ENCODE peak calls at places on chromosomes 5 and 9, in eight cellular contexts. C is right lobe of liver, M is PC-3, S is testis, F is lung, W is heart left ventricle, H is body of pancreas, T is uterus. Z is an unnamed sample. For H3K9me3, the result is how much of the 10 kb centered on the place peaks cover.

GRCh38 chr5:10729320-10730133 is 31.5 kb downstream of the DAP start:
- DNase-seq in F (no peak), H (no peak), M (no peak), C (no peak), W (no peak), S (no peak), T (no peak), Z (no peak)

GRCh38 chr5:31427013-31427783 is 104.7 kb downstream of the DROSHA start:
- DNase-seq in S (peak), F (no peak), W (no peak), T (no peak), M (no peak), C (no peak), H (no peak), Z (no peak)

GRCh38 chr5:2119578-2119977 is 236.9 kb upstream of the IRX4 start:
- DNase-seq in W (no peak), T (no peak), F (no peak), M (no peak), H (no peak), S (no peak), C (no peak), Z (no peak)

GRCh38 chr5:172765766-172766286 is 5.2 kb downstream of the DUSP1 start:
- DNase-seq in C (no peak), F (no peak), M (no peak), S (no peak), W (no peak), T (no peak), H (peak), Z (peak)

GRCh38 chr5:150608991-150609390 is 31.5 kb upstream of the SYNPO start:
- DNase-seq in W (no peak), S (no peak), F (no peak), H (no peak), M (no peak), C (no peak), T (no peak), Z (no peak)

GRCh38 chr5:149731332-149731616 is 1.2 kb downstream of the PPARGC1B start:
- DNase-seq in S (no peak), M (no peak), F (no peak), H (no peak), W (no peak), T (no peak), C (no peak), Z (no peak)

GRCh38 chr5:94241288-94241651 is 377.1 kb downstream of the KIAA0825 start:
- DNase-seq in C (no peak), T (no peak), H (no peak), M (peak), F (no peak), S (no peak), W (no peak), Z (no peak)

GRCh38 chr5:15933481-15934207 is 245.9 kb downstream of the MARCHF11 start:
- DNase-seq in W (no peak), F (no peak), M (no peak), S (peak), H (no peak), T (no peak), C (no peak), Z (no peak)

GRCh38 chr5:61931236-61931635 is 374.8 kb upstream of the KIF2A start:
- DNase-seq in F (no peak), S (no peak), M (no peak), H (no peak), C (no peak), T (no peak), W (no peak), Z (no peak)

GRCh38 chr9:38620483-38621433 is at the start of gene ANKRD18A:
- DNase-seq in H (peak), W (peak), F (peak), S (peak), T (peak), M (peak), C (peak), Z (peak)

GRCh38 chr5:126970517-126971017 is 59.8 kb downstream of the MARCHF3 start:
- DNase-seq in C (no peak), F (no peak), H (no peak), W (peak), T (no peak), M (peak), S (no peak), Z (peak)

DNA sequence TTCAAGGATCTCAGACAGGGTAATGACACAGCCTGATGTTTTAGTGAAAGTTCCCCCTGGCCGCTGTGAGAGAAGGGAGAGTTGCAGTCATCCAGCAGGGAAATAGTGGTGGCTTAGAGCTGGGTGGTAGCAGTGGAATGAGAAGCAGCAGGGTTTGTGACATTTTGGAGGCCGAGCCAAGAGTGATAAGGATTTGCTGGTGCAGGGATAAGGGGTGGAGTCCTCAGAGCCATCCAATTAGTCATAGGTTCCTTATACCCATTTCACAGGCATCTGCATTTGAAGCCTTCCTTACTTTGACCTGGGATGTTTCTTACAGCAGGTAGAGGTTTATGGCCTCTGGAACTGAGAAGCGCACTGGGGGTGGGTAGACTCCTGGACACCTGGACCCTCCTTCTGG is 12.8 kb downstream of the JADE2 start:
- DNase-seq in H (no peak), S (no peak), F (no peak), T (no peak), W (no peak), C (no peak), M (no peak), Z (no peak)
- H3K27ac ChIP-seq in H (no peak), S (no peak), F (no peak), T (no peak), W (no peak), C (no peak), M (no peak), Z (no peak)

GRCh38 chr5:134148316-134148715 is 28.4 kb downstream of the SKP1 start:
- DNase-seq in T (no peak), S (no peak), H (no peak), C (no peak), F (no peak), W (no peak), M (no peak), Z (no peak)
- H3K9me3 ChIP-seq in T (under half), S (under half), H (under half), C (under half), F (under half), W (under half), M (under half), Z (under half)

DNA sequence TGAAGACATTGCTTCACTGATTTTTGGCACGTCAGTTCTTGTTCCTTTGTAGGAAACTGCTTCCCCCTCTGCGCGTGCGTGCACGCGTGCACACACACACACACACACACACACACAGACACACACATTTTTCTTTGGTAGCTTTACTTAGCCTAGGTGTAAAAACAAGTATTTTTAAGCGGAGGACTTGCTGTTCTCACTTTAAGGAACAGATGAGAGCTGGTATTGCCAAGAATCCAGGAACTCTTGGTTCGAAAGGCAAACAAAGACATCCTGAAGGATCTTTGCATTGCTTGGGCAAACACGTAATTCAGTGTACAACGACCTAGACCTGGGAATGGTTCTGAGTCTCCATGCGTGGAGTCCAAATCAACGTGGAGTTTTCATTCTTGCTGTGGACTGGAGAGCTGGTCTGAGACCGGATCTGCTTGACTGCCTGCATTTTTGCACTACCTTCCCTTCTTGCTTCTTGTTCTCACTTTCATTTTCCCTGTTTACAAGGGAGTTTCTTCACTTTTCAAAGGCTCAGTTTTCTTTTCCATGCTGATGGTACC is 8.2 kb downstream of the TMEM268 start:
- DNase-seq in W (no peak), H (no peak), M (no peak), S (peak), F (peak), T (no peak), C (no peak), Z (peak)
- H3K27ac ChIP-seq in W (no peak), H (no peak), M (no peak), S (no peak), F (peak), T (peak), C (peak), Z (peak)

DNA sequence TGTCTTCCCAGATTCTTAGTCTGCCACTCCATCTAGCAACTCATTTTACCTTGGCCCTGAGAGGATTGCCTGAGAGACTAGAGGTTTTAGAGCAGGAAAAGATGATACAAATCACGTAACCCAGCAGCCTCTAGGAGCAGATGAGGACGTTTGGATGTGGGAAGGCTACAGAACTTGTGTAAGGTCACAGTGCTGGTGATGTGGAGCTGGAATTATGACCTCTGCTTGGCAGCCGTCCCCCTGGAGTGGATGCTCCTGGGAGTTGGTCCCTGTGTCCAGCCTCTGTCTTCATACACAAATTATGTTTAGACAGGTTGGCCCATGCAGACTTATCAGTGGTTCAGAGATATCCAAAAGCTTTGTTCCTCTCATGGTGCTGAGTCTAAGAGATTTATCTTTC is 499.0 kb downstream of the EBF1 start:
- DNase-seq in M (no peak), T (no peak), S (no peak), H (no peak), C (peak), F (no peak), W (no peak), Z (no peak)
- H3K9me3 ChIP-seq in M (under half), T (under half), S (under half), H (under half), C (under half), F (under half), W (under half), Z (under half)

Z was measured in thyroid gland.